ENCODE peak calls at places on chromosomes 4 and X, in five cellular contexts. C is tibial nerve, Y is A549, O is gastrocnemius medialis, B is Peyer's patch. R is an unnamed sample.
A peak's percentile ranks its signal among the peaks of the same experiment; 100 is the strongest.

GRCh38 chr4:158020734-158021346 is 152.0 kb downstream of the GASK1B start:
- DNase-seq in C (no peak), O (no peak), B (no peak), Y (no peak), R (no peak)

GRCh38 chr4:40621592-40622512 is 7.8 kb downstream of the RBM47 start:
- DNase-seq in B (peak; percentile 62), Y (peak; percentile 52), O (peak; percentile 35), C (peak; percentile 81), R (no peak)

GRCh38 chrX:10756365-10756915 is 136.1 kb upstream of the MID1 start:
- DNase-seq in Y (peak; percentile 56), C (no peak), O (no peak), B (no peak), R (no peak)

GRCh38 chr4:14857986-14858385 is 144.3 kb upstream of the CPEB2 start:
- DNase-seq in B (no peak), Y (no peak), C (no peak), O (no peak), R (no peak)

GRCh38 chr4:38943355-38943754 is 75.7 kb downstream of the FAM114A1 start:
- DNase-seq in B (peak; percentile 31), Y (no peak), O (peak; percentile 45), C (no peak), R (no peak)

GRCh38 chr4:138449938-138450337 is 207.8 kb upstream of the SLC7A11 start:
- DNase-seq in B (no peak), O (no peak), Y (no peak), C (no peak), R (no peak)

GRCh38 chr4:159979351-159979750 is 876.5 kb downstream of the RAPGEF2 start:
- DNase-seq in O (no peak), Y (no peak), C (no peak), B (no peak), R (no peak)

GRCh38 chr4:7186516-7187296 is 5.6 kb upstream of the SORCS2 start:
- DNase-seq in O (no peak), C (no peak), B (no peak), Y (no peak), R (no peak)

GRCh38 chr4:102439835-102440234 is 61.3 kb upstream of the NFKB1 start:
- DNase-seq in B (no peak), C (peak; percentile 17), O (no peak), Y (peak; percentile 8), R (no peak)

GRCh38 chr4:126973201-126973600 is 659.6 kb upstream of the INTU start:
- DNase-seq in O (no peak), C (no peak), B (no peak), Y (no peak), R (no peak)

GRCh38 chr4:105598787-105599186 is 46.4 kb downstream of the ARHGEF38 start:
- DNase-seq in Y (no peak), B (no peak), C (no peak), O (no peak), R (no peak)

GRCh38 chr4:7420661-7421040 is 14.1 kb downstream of the PSAPL1 start:
- DNase-seq in B (no peak), Y (no peak), O (no peak), C (no peak), R (peak; percentile 79)

GRCh38 chr4:184384056-184384809 is 90.1 kb downstream of the IRF2 start:
- DNase-seq in O (no peak), Y (no peak), C (peak; percentile 71), B (peak; percentile 78), R (peak; percentile 45)

GRCh38 chr4:19945979-19946380 is 305.7 kb upstream of the SLIT2 start:
- DNase-seq in B (no peak), O (no peak), C (no peak), Y (no peak), R (no peak)

GRCh38 chrX:68691921-68692320 is 44.5 kb downstream of the STARD8 start:
- DNase-seq in O (no peak), Y (no peak), C (no peak), B (no peak), R (no peak)

GRCh38 chr4:129092636-129093172 is 635 bp downstream of the SCLT1 start:
- DNase-seq in B (no peak), O (no peak), C (no peak), Y (no peak), R (no peak)

GRCh38 chr4:185311113-185311888 is 84.4 kb downstream of the LRP2BP start:
- DNase-seq in O (no peak), C (no peak), Y (no peak), B (no peak), R (no peak)

GRCh38 chr4:185054257-185054656 is 36.0 kb downstream of the HELT start:
- DNase-seq in C (no peak), O (no peak), B (no peak), Y (no peak), R (no peak)

GRCh38 chr4:182351485-182351884 is 108.3 kb downstream of the TENM3 start:
- DNase-seq in O (no peak), B (no peak), C (no peak), Y (no peak), R (no peak)

GRCh38 chr4:123638834-123639233 is 242.2 kb downstream of the SPRY1 start:
- DNase-seq in Y (no peak), O (no peak), B (no peak), C (no peak), R (no peak)

GRCh38 chr4:111945014-111945413 is 200.2 kb upstream of the FAM241A start:
- DNase-seq in B (no peak), Y (no peak), O (no peak), C (no peak), R (no peak)

GRCh38 chr4:175412744-175413143 is 399.3 kb downstream of the GPM6A start:
- DNase-seq in Y (no peak), O (no peak), B (no peak), C (no peak), R (no peak)

GRCh38 chr4:75289843-75290616 is 224.2 kb downstream of the RCHY1 start:
- DNase-seq in Y (no peak), B (no peak), C (no peak), O (no peak), R (no peak)

GRCh38 chr4:9943761-9944160 is 77.5 kb downstream of the SLC2A9 start:
- DNase-seq in C (no peak), Y (no peak), B (no peak), O (no peak), R (peak; percentile 24)

GRCh38 chr4:175946472-175947116 is 119.0 kb upstream of the WDR17 start:
- DNase-seq in O (no peak), C (no peak), Y (no peak), B (no peak), R (no peak)

GRCh38 chr4:37664696-37665095 is 21.5 kb downstream of the RELL1 start:
- DNase-seq in O (no peak), B (no peak), Y (no peak), C (no peak), R (no peak)

GRCh38 chrX:84747516-84747915 is 245.3 kb upstream of the HDX start:
- DNase-seq in C (no peak), Y (no peak), O (no peak), B (no peak), R (no peak)

GRCh38 chr4:104860227-104861123 is 286.2 kb upstream of the TET2 start:
- DNase-seq in O (peak; percentile 8), C (peak; percentile 83), B (peak; percentile 18), Y (peak; percentile 33), R (peak; percentile 47)

GRCh38 chr4:8860892-8861575 is 10.6 kb downstream of the HMX1 start:
- DNase-seq in Y (no peak), B (no peak), O (no peak), C (no peak), R (no peak)

GRCh38 chrX:23890933-23891332 is 16.8 kb downstream of the APOO start:
- DNase-seq in O (no peak), C (no peak), Y (no peak), B (no peak), R (no peak)

GRCh38 chr4:118823471-118823870 is 12.5 kb downstream of the SEC24D start:
- DNase-seq in B (no peak), Y (no peak), O (no peak), C (no peak), R (peak; percentile 65)

GRCh38 chr4:54226399-54227260 is 2.5 kb upstream of the PDGFRA start:
- DNase-seq in Y (no peak), B (no peak), C (peak; percentile 73), O (peak; percentile 53), R (peak; percentile 81)
- TF ChIP-seq POLR2A in Y (no peak), B (no peak), C (peak; percentile 48), O (peak; percentile 40), R (peak; percentile 52)

DNA sequence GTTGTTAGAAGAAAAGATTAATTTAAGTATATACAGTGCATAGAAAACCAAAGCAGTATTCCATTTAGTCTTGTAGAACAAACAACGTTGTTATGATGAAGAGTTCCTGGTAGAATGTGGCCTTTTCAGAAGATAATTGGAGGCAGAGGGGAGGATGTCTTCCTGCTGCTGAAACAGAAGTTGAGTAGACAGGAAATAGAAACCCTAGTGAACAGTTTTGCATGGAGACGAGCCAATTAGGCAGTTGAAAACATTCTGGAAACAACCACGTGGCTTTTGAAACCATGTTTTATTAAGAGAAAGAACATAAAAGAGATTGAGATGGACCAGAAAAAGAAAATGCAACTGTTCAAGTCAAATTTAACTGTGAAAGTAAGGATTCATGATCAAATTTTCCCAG is 325.2 kb downstream of the CAMK2D start:
- DNase-seq in Y (no peak), B (no peak), C (peak; percentile 49), O (no peak), R (no peak)
- H3K27ac ChIP-seq in Y (no peak overlapping the region), B (no peak overlapping the region), C (no peak overlapping the region), O (peak overlapping the region; percentile 47), R (peak overlapping the region; percentile 26)

DNA sequence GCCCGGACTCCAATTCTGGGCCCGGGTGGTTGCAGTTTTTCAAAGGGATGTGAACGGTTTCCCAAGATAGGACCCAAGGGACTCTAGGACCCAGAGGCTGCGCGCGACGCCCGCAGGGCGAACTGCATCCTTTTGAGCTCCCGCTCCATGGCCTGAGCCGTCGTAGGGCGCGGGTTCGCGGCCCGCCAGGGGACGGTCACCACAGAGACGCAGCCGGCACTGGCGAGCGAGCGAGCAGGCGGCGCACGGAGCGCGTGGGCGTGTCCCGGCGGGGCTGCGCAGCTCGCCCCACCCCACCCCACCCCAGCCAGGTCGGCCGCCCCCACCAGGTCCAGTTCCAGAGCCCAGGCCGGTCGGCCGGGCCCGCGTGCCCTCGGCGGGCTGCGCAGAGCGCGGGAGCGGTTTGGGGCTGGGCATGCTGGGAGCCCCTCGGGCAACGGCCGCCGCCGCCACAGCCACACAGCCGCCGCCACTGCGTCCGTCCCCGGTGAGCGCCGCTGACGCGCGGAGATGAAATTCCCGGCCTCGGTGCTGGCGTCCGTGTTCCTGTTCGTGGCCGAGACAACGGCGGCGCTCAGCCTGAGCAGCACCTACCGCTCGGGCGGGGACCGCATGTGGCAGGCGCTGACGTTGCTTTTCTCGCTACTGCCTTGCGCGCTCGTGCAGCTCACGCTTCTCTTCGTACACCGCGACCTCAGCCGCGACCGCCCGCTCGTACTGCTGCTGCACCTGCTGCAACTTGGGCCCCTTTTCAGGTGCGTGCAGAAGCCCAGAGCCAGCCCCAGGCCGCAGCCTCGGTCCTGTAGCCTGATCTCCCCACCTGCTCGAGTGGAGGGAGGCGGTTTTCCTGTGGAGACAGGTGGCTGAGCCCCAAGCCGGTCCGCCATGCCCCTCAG is at the start of gene XK:
- DNase-seq in B (peak; percentile 25), C (no peak), Y (peak; percentile 2), O (peak; percentile 39), R (peak; percentile 47)
- TF ChIP-seq POLR2A in B (peak; percentile 60), C (no peak), Y (peak; percentile 50), O (peak; percentile 59), R (no peak)

DNA sequence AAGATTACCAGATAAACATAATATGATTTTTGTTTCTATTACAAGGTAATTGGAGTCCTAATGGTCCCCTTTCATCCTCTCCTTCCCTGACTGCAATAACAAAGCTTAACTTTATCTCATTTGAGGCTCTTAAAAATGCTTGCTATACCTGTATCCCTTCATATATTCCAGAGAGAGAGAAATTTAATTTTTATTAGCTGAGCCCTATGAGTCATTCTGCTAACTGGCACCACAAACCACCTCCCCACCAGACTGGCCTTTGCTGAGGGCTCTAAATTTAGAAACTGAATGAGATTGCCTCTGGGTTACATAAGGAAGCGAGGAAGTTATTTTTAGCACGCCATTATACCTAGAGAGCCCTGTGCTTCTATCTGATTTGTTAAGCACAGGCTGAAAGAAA is 27.4 kb downstream of the CBLL2 start:
- DNase-seq in B (no peak), O (peak; percentile 24), Y (no peak), C (no peak), R (peak; percentile 42)
- H3K27ac ChIP-seq in B (no peak overlapping the region), O (peak overlapping the region; percentile 67), Y (no peak overlapping the region), C (no peak overlapping the region), R (no peak overlapping the region)

R was measured in upper lobe of left lung.